ENCODE peak calls at places on chromosomes 3 and 15, in seven cellular contexts. O, X, Q, G, D, K and U are unnamed samples.

GRCh38 chr15:50676799-50677483 is 9.7 kb downstream of the TRPM7 start:
- DNase-seq in O (no peak), X (peak; percentile 32), Q (no peak), G (no peak), D (no peak), K (no peak), U (no peak)

GRCh38 chr3:5633960-5634359 is 446.5 kb downstream of the EDEM1 start:
- DNase-seq in O (no peak), X (no peak), Q (no peak), G (no peak), D (no peak), K (no peak), U (no peak)

GRCh38 chr3:126179825-126180476 is 435 bp downstream of the ALDH1L1 start:
- DNase-seq in O (no peak), X (no peak), Q (peak; percentile 81), G (no peak), D (peak; percentile 73), K (no peak), U (no peak)

GRCh38 chr3:172204716-172205115 is 165.3 kb downstream of the FNDC3B start:
- DNase-seq in O (no peak), X (no peak), Q (no peak), G (no peak), D (no peak), K (no peak), U (no peak)

GRCh38 chr3:177589921-177590336 is 392.6 kb upstream of the TBL1XR1 start:
- DNase-seq in O (no peak), X (peak; percentile 99), Q (no peak), G (no peak), D (no peak), K (peak; percentile 29), U (no peak)

GRCh38 chr3:153749070-153749610 is 372.1 kb upstream of the ARHGEF26 start:
- DNase-seq in O (no peak), X (no peak), Q (no peak), G (no peak), D (peak; percentile 34), K (no peak), U (no peak)

GRCh38 chr3:126352476-126353454 is 4.4 kb downstream of the KLF15 start:
- DNase-seq in O (peak; percentile 86), X (no peak), Q (no peak), G (no peak), D (no peak), K (no peak), U (peak; percentile 72)

GRCh38 chr3:113212155-113212844 is 943 bp downstream of the BOC start:
- DNase-seq in O (no peak), X (peak; percentile 47), Q (peak; percentile 49), G (no peak), D (peak; percentile 48), K (no peak), U (no peak)

GRCh38 chr3:127744216-127744815 is 71.6 kb downstream of the ABTB1 start:
- DNase-seq in O (no peak), X (no peak), Q (no peak), G (peak; percentile 41), D (no peak), K (no peak), U (no peak)

GRCh38 chr3:12868039-12869024 is 27.0 kb upstream of the RPL32 start:
- DNase-seq in O (no peak), X (peak; percentile 70), Q (peak; percentile 90), G (no peak), D (peak; percentile 91), K (peak; percentile 61), U (peak; percentile 84)

GRCh38 chr3:172129868-172130751 is 90.7 kb downstream of the FNDC3B start:
- DNase-seq in O (peak; percentile 93), X (peak; percentile 98), Q (peak; percentile 91), G (no peak), D (no peak), K (no peak), U (peak; percentile 95)

GRCh38 chr15:73957785-73958184 is 31.5 kb downstream of the LOXL1 start:
- DNase-seq in O (no peak), X (no peak), Q (no peak), G (no peak), D (no peak), K (no peak), U (peak; percentile 17)

GRCh38 chr15:65869954-65870871 is 922 bp downstream of the RAB11A start:
- DNase-seq in O (no peak), X (peak; percentile 65), Q (peak; percentile 43), G (no peak), D (peak; percentile 44), K (peak; percentile 27), U (peak; percentile 82)

GRCh38 chr3:195236801-195237570 is 34.0 kb downstream of the XXYLT1 start:
- DNase-seq in O (no peak), X (no peak), Q (no peak), G (no peak), D (no peak), K (no peak), U (no peak)

GRCh38 chr3:112735927-112736326 is 95.0 kb upstream of the CCDC80 start:
- DNase-seq in O (no peak), X (no peak), Q (no peak), G (no peak), D (peak; percentile 8), K (no peak), U (no peak)

GRCh38 chr15:29668120-29668602 is 154.1 kb downstream of the TJP1 start:
- DNase-seq in O (peak; percentile 88), X (peak; percentile 62), Q (peak; percentile 63), G (no peak), D (peak; percentile 89), K (peak; percentile 52), U (no peak)

GRCh38 chr15:99409097-99409473 is 156.7 kb upstream of the MEF2A start:
- DNase-seq in O (peak; percentile 80), X (peak; percentile 58), Q (peak; percentile 75), G (peak; percentile 67), D (peak; percentile 78), K (peak; percentile 23), U (no peak)

GRCh38 chr3:49927798-49928197 is 1.8 kb downstream of the MON1A start:
- DNase-seq in O (no peak), X (no peak), Q (no peak), G (no peak), D (no peak), K (no peak), U (no peak)

GRCh38 chr15:43082509-43082908 is 23.3 kb downstream of the UBR1 start:
- DNase-seq in O (no peak), X (no peak), Q (no peak), G (no peak), D (no peak), K (no peak), U (no peak)

GRCh38 chr15:100740105-100740504 is 137.7 kb downstream of the ASB7 start:
- DNase-seq in O (no peak), X (no peak), Q (no peak), G (no peak), D (no peak), K (no peak), U (no peak)

GRCh38 chr3:146682176-146682575 is 77.0 kb upstream of the PLSCR5 start:
- DNase-seq in O (no peak), X (no peak), Q (no peak), G (peak; percentile 42), D (no peak), K (peak; percentile 79), U (no peak)

GRCh38 chr15:82966671-82967071 is 14.2 kb upstream of the HOMER2 start:
- DNase-seq in O (no peak), X (no peak), Q (no peak), G (no peak), D (no peak), K (no peak), U (no peak)

GRCh38 chr3:20041197-20041780 is 1.0 kb downstream of the KAT2B start:
- DNase-seq in O (peak; percentile 94), X (peak; percentile 65), Q (peak; percentile 95), G (peak; percentile 56), D (peak; percentile 91), K (peak; percentile 52), U (peak; percentile 97)

GRCh38 chr3:193871093-193871485 is 264.9 kb upstream of the HES1 start:
- DNase-seq in O (no peak), X (no peak), Q (no peak), G (no peak), D (no peak), K (no peak), U (no peak)

GRCh38 chr15:100920516-100921135 is 1.5 kb downstream of the LRRK1 start:
- DNase-seq in O (peak; percentile 84), X (no peak), Q (no peak), G (no peak), D (peak; percentile 23), K (no peak), U (no peak)

GRCh38 chr15:52199271-52199670 is 8.1 kb upstream of the GNB5 start:
- DNase-seq in O (no peak), X (no peak), Q (no peak), G (no peak), D (no peak), K (no peak), U (no peak)

GRCh38 chr3:100254168-100254777 is 6.5 kb upstream of the TBC1D23 start:
- DNase-seq in O (no peak), X (peak; percentile 26), Q (peak; percentile 48), G (peak; percentile 53), D (peak; percentile 81), K (peak; percentile 73), U (no peak)

GRCh38 chr15:99474041-99474906 is 91.5 kb upstream of the MEF2A start:
- DNase-seq in O (no peak), X (no peak), Q (peak; percentile 82), G (no peak), D (peak; percentile 34), K (no peak), U (peak; percentile 89)